ENCODE peak calls at places on chromosomes 2 and 18, in ten cellular contexts. Z is adrenal gland, P is stomach, S is body of pancreas, D is thyroid gland, M is K562, E is tibial nerve, I is heart left ventricle, H is GM12878, Y is testis. J is an unnamed sample. For H3K36me3, the result is how much of the 10 kb centered on the place peaks cover.

GRCh38 chr2:25063876-25064660 is 22.2 kb downstream of the EFR3B start:
- DNase-seq in E (no peak), Z (no peak), S (no peak), D (no peak), M (no peak), P (no peak), Y (no peak), H (peak), I (no peak), J (no peak)

GRCh38 chr2:67619204-67619603 is 222.1 kb downstream of the ETAA1 start:
- DNase-seq in I (no peak), Z (no peak), S (no peak), M (no peak), Y (no peak), P (no peak), D (no peak), E (no peak), H (no peak), J (no peak)

GRCh38 chr2:171972329-171972982 is 27.3 kb upstream of the METAP1D start:
- DNase-seq in H (no peak), E (no peak), Y (no peak), D (no peak), M (no peak), P (no peak), I (no peak), Z (no peak), S (no peak), J (no peak)

GRCh38 chr2:188746727-188747126 is 227.4 kb upstream of the COL3A1 start:
- DNase-seq in E (no peak), D (no peak), I (no peak), Y (no peak), M (no peak), Z (no peak), P (no peak), H (no peak), S (no peak), J (no peak)

GRCh38 chr2:1728821-1729220 is 15.5 kb downstream of the PXDN start:
- DNase-seq in P (peak), D (peak), S (no peak), I (no peak), H (no peak), Y (no peak), E (no peak), Z (no peak), M (no peak), J (no peak)

GRCh38 chr2:234910186-234910679 is 41.6 kb upstream of the SH3BP4 start:
- DNase-seq in E (no peak), S (no peak), M (no peak), Y (no peak), H (no peak), P (no peak), Z (no peak), D (no peak), I (no peak), J (no peak)

GRCh38 chr2:3542107-3542506 is 16.0 kb downstream of the RNASEH1 start:
- DNase-seq in I (no peak), E (no peak), S (no peak), M (no peak), Y (no peak), D (no peak), P (no peak), Z (no peak), H (no peak), J (no peak)

GRCh38 chr18:76134631-76135030 is 360.4 kb downstream of the ZNF516 start:
- DNase-seq in Y (no peak), D (no peak), Z (no peak), S (no peak), I (no peak), P (no peak), M (no peak), H (no peak), E (no peak), J (no peak)

GRCh38 chr18:21747764-21748693 is 7.4 kb downstream of the MIB1 start:
- DNase-seq in P (no peak), S (no peak), M (no peak), D (no peak), E (no peak), H (no peak), I (no peak), Z (no peak), Y (no peak), J (no peak)

GRCh38 chr2:156147594-156148330 is 184.8 kb downstream of the NR4A2 start:
- DNase-seq in P (no peak), Y (no peak), Z (no peak), H (no peak), M (no peak), D (no peak), I (no peak), S (no peak), E (no peak), J (no peak)

GRCh38 chr18:58882681-58883080 is 18.0 kb downstream of the ZNF532 start:
- DNase-seq in E (no peak), Z (no peak), H (no peak), M (no peak), P (no peak), I (no peak), D (no peak), S (no peak), Y (no peak), J (no peak)
- H3K36me3 ChIP-seq in E (under half), Z (under half), H (under half), M (under half), P (under half), I (half or more), D (under half), S (under half), Y (under half), J (under half)

GRCh38 chr2:68775272-68775847 is 40.7 kb downstream of the ARHGAP25 start:
- DNase-seq in P (no peak), I (peak), H (no peak), Y (no peak), E (no peak), M (no peak), D (no peak), S (no peak), Z (no peak), J (no peak)
- H3K27ac ChIP-seq in P (peak), I (peak), H (no peak), Y (peak), E (peak), M (peak), D (peak), S (peak), Z (peak), J (peak)

GRCh38 chr2:69889302-69889701 is 4.5 kb upstream of the SNRNP27 start:
- DNase-seq in H (no peak), P (no peak), E (no peak), Y (no peak), M (no peak), S (no peak), I (no peak), Z (no peak), D (no peak), J (no peak)

GRCh38 chr2:69890881-69891280 is 2.9 kb upstream of the SNRNP27 start:
- DNase-seq in E (no peak), D (no peak), S (no peak), M (no peak), I (no peak), Z (no peak), P (no peak), Y (no peak), H (no peak), J (no peak)

GRCh38 chr2:69888451-69888850 is 5.3 kb upstream of the SNRNP27 start:
- DNase-seq in S (no peak), H (no peak), I (no peak), Z (no peak), E (no peak), P (no peak), D (no peak), M (no peak), Y (no peak), J (no peak)

GRCh38 chr2:69893684-69894481 is at the start of gene SNRNP27:
- DNase-seq in S (peak), Z (peak), D (peak), H (peak), M (peak), I (peak), E (peak), Y (peak), P (peak), J (no peak)
- TF ChIP-seq POLR2A in S (no peak), Z (no peak), D (peak), H (peak), M (peak), I (peak), E (no peak), Y (no peak), P (no peak), J (no peak)

GRCh38 chr2:32485399-32485798 is 128.6 kb downstream of the BIRC6 start:
- DNase-seq in M (no peak), D (no peak), E (no peak), H (no peak), I (no peak), Z (no peak), P (no peak), Y (no peak), S (no peak), J (no peak)
- H3K36me3 ChIP-seq in M (half or more), D (under half), E (under half), H (under half), I (half or more), Z (half or more), P (half or more), Y (under half), S (under half), J (under half)